ENCODE peak calls at places on chromosomes 12 and 14, in seven cellular contexts. F, M, U, I, A, V and S are unnamed samples.

GRCh38 chr12:121543786-121544185 is 37.0 kb downstream of the KDM2B start:
- DNase-seq in F (no peak), M (no peak), U (no peak), I (no peak), A (no peak), V (no peak), S (no peak)

GRCh38 chr12:50404307-50404706 is 3.6 kb downstream of the LARP4 start:
- DNase-seq in F (no peak), M (no peak), U (no peak), I (no peak), A (no peak), V (no peak), S (no peak)

GRCh38 chr14:23434488-23435219 is 806 bp downstream of the MYH7 start:
- DNase-seq in F (no peak), M (no peak), U (no peak), I (no peak), A (no peak), V (no peak), S (no peak)

GRCh38 chr12:95083938-95084337 is 10.5 kb upstream of the NR2C1 start:
- DNase-seq in F (no peak), M (no peak), U (peak), I (no peak), A (no peak), V (peak), S (no peak)

GRCh38 chr14:23577710-23578392 is 739 bp downstream of the JPH4 start:
- DNase-seq in F (no peak), M (no peak), U (no peak), I (no peak), A (no peak), V (no peak), S (peak)

GRCh38 chr14:45201908-45202307 is 51.1 kb downstream of the MIS18BP1 start:
- DNase-seq in F (peak), M (peak), U (peak), I (no peak), A (peak), V (peak), S (no peak)

GRCh38 chr12:101594700-101595099 is at the start of gene MYBPC1:
- DNase-seq in F (no peak), M (no peak), U (no peak), I (no peak), A (no peak), V (no peak), S (no peak)

GRCh38 chr14:74459289-74459946 is 33.4 kb upstream of the SYNDIG1L start:
- DNase-seq in F (peak), M (peak), U (peak), I (no peak), A (peak), V (peak), S (peak)

GRCh38 chr14:51129130-51129529 is 34.2 kb upstream of the TRIM9 start:
- DNase-seq in F (no peak), M (no peak), U (no peak), I (no peak), A (no peak), V (no peak), S (no peak)
- TF ChIP-seq CTCF in F (no peak), M (no peak), U (no peak), I (no peak), A (no peak), V (no peak), S (no peak)

GRCh38 chr14:35215110-35215872 is 76.9 kb upstream of the PSMA6 start:
- DNase-seq in F (peak), M (no peak), U (peak), I (no peak), A (peak), V (no peak), S (peak)
- TF ChIP-seq CTCF in F (peak), M (no peak), U (peak), I (no peak), A (peak), V (no peak), S (peak)

GRCh38 chr14:103833711-103834110 is 13.7 kb downstream of the PPP1R13B start:
- DNase-seq in F (no peak), M (no peak), U (no peak), I (no peak), A (peak), V (no peak), S (no peak)

GRCh38 chr14:103832046-103832445 is 15.3 kb downstream of the PPP1R13B start:
- DNase-seq in F (no peak), M (no peak), U (no peak), I (no peak), A (no peak), V (no peak), S (no peak)

GRCh38 chr14:103828315-103828967 is 18.9 kb downstream of the PPP1R13B start:
- DNase-seq in F (no peak), M (peak), U (peak), I (no peak), A (no peak), V (no peak), S (no peak)

GRCh38 chr14:103834956-103835355 is 12.4 kb downstream of the PPP1R13B start:
- DNase-seq in F (no peak), M (no peak), U (no peak), I (no peak), A (no peak), V (no peak), S (no peak)

GRCh38 chr14:103830511-103831270 is 16.7 kb downstream of the PPP1R13B start:
- DNase-seq in F (no peak), M (no peak), U (no peak), I (no peak), A (no peak), V (no peak), S (no peak)
- TF ChIP-seq CTCF in F (no peak), M (no peak), U (no peak), I (no peak), A (no peak), V (no peak), S (no peak)

GRCh38 chr14:89502966-89503365 is 85.9 kb upstream of the FOXN3 start:
- DNase-seq in F (no peak), M (no peak), U (no peak), I (no peak), A (no peak), V (no peak), S (no peak)

GRCh38 chr14:89498836-89499235 is 81.8 kb upstream of the FOXN3 start:
- DNase-seq in F (no peak), M (no peak), U (no peak), I (no peak), A (no peak), V (no peak), S (no peak)

GRCh38 chr14:89503458-89503996 is 86.5 kb upstream of the FOXN3 start:
- DNase-seq in F (no peak), M (no peak), U (no peak), I (no peak), A (no peak), V (no peak), S (peak)

GRCh38 chr14:89501381-89501780 is 84.3 kb upstream of the FOXN3 start:
- DNase-seq in F (no peak), M (no peak), U (no peak), I (no peak), A (no peak), V (no peak), S (no peak)

DNA sequence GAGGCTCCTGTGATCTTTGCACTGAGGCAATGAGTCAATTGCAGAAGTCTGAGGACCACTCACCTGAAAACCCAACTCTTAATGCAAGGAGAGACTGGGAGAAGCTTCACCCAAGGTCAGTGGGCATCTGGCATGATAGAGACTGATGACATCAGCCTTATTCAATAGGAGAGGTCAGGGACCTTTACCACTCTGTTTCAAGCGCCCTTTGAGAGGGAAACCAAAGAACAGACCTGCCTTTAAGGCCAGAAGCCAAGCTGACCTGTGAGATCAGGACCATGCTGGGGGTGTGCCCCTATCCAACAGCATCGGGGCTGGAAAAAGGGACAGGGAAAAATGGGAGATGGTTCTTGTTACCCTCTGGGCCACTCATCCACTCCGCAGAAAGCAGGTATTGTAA is 83.3 kb upstream of the FOXN3 start:
- DNase-seq in F (no peak), M (no peak), U (no peak), I (no peak), A (no peak), V (no peak), S (no peak)
- TF ChIP-seq CTCF in F (no peak), M (no peak), U (no peak), I (no peak), A (no peak), V (no peak), S (no peak)

GRCh38 chr14:102672410-102672960 is 80.0 kb downstream of the RCOR1 start:
- DNase-seq in F (no peak), M (no peak), U (no peak), I (no peak), A (no peak), V (no peak), S (no peak)
- TF ChIP-seq CTCF in F (no peak), M (no peak), U (no peak), I (no peak), A (no peak), V (no peak), S (no peak)

DNA sequence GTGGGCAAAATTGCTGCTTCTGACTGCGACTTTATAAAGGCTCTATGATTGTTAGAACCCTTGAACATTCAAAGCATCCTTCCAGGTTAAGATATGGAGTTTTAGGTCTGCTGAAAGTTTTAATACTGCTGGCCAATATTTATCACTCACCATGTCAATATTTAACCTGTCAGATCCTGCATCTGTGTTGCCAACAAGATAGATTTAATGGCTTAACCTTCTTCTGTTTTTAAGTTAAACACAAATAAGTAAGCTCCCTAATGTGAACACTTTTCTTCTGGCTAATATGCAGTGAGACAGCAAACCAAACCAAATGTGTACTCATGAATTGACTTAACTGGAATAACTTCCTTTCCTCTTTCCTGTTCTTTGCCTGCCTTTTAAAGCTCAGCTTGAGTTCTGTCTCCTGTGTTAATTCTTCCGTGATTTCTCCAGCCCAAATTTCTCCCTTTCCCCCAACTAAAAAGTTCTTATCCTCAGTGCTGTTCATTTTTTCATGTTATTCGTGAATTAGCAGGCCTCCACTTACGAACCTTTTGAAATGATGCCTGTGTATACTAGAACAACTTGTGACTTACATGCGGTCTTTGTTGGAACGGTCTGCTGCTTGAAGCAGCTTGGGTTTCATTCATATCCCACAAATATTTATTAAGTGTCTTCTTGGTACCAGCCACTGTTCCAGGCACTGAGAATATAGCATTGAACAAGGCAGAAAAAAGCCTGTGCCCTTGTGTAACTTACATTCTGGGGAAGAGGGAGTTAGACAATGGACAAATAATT is 9.1 kb downstream of the FBXW8 start:
- DNase-seq in F (no peak), M (no peak), U (no peak), I (no peak), A (no peak), V (no peak), S (no peak)
- TF ChIP-seq CTCF in F (no peak), M (no peak), U (no peak), I (no peak), A (no peak), V (no peak), S (no peak)

GRCh38 chr12:114408881-114409795 is 3.2 kb upstream of the TBX5 start:
- DNase-seq in F (no peak), M (no peak), U (peak), I (no peak), A (no peak), V (no peak), S (peak)
- TF ChIP-seq CTCF in F (no peak), M (no peak), U (no peak), I (no peak), A (no peak), V (no peak), S (no peak)

DNA sequence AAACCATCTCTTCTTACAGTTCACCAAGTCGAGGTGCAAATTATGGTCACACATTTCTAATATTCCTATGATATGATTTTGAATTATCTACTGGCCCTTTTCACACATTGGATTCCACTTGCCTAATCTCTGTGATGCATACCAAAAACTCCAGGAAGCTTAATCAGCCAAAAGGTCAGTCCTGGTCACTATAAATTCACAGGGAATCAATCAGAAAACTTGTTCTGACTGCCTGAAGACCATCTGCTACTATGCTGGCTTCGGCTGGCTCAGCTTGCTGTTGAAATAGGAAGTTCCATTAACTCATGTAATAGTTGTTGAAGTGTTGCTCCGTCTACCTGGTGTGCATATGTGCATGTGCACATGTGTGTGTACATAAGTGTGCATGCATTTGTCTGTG is 142.8 kb upstream of the FLRT2 start:
- DNase-seq in F (no peak), M (peak), U (peak), I (no peak), A (no peak), V (no peak), S (no peak)
- TF ChIP-seq CTCF in F (no peak), M (no peak), U (no peak), I (no peak), A (no peak), V (no peak), S (no peak)

GRCh38 chr12:26274441-26275312 is 79.3 kb downstream of the SSPN start:
- DNase-seq in F (peak), M (no peak), U (peak), I (peak), A (peak), V (no peak), S (peak)
- TF ChIP-seq CTCF in F (no peak), M (no peak), U (peak), I (no peak), A (no peak), V (no peak), S (no peak)

GRCh38 chr12:28202374-28203130 is 12.3 kb downstream of the CCDC91 start:
- DNase-seq in F (no peak), M (no peak), U (no peak), I (no peak), A (no peak), V (no peak), S (no peak)
- TF ChIP-seq CTCF in F (no peak), M (no peak), U (no peak), I (no peak), A (no peak), V (no peak), S (no peak)